ENCODE peak calls at places on chromosomes 16 and 17, in nine cellular contexts. W, D, A, H, O, K, F, J and B are unnamed samples.

GRCh38 chr16:24950275-24950674 is 64.9 kb downstream of the ARHGAP17 start:
- DNase-seq in H (no peak), O (no peak), K (peak), W (no peak), A (no peak), F (no peak), D (no peak), J (no peak), B (peak)

GRCh38 chr17:7011942-7012254 is 526 bp upstream of the RNASEK start:
- DNase-seq in K (no peak), F (no peak), O (no peak), A (no peak), H (no peak), J (no peak), D (no peak), W (no peak), B (no peak)

GRCh38 chr17:32755045-32755805 is 121.7 kb downstream of the MYO1D start:
- DNase-seq in K (peak), H (peak), J (no peak), O (no peak), D (no peak), W (no peak), F (peak), A (no peak), B (no peak)

GRCh38 chr16:66717112-66717675 is 20.7 kb upstream of the CMTM4 start:
- DNase-seq in K (peak), D (no peak), A (no peak), J (no peak), W (no peak), H (peak), O (no peak), F (no peak), B (peak)

GRCh38 chr16:49000594-49000993 is 281.0 kb downstream of the CBLN1 start:
- DNase-seq in K (no peak), A (no peak), W (peak), F (no peak), J (no peak), D (no peak), O (no peak), H (peak), B (no peak)

GRCh38 chr17:49995055-49995738 is at the start of gene DLX3:
- DNase-seq in D (peak), O (peak), W (peak), A (peak), J (no peak), K (peak), F (peak), H (no peak), B (peak)

GRCh38 chr16:25063865-25064264 is 47.7 kb upstream of the LCMT1 start:
- DNase-seq in F (no peak), K (peak), W (no peak), A (no peak), O (no peak), D (no peak), J (no peak), H (peak), B (peak)

GRCh38 chr16:56448005-56448404 is 3.1 kb downstream of the NUDT21 start:
- DNase-seq in K (no peak), D (no peak), W (no peak), A (no peak), O (no peak), J (no peak), H (no peak), F (no peak), B (no peak)

GRCh38 chr17:5329784-5330557 is 47.9 kb downstream of the RABEP1 start:
- DNase-seq in W (no peak), K (peak), A (no peak), F (no peak), O (no peak), J (no peak), D (peak), H (no peak), B (no peak)

GRCh38 chr16:65779196-65779595 is 587.3 kb upstream of the CDH5 start:
- DNase-seq in D (no peak), W (no peak), O (no peak), H (no peak), A (no peak), F (no peak), J (no peak), K (no peak), B (no peak)

GRCh38 chr17:81322271-81323082 is 27.4 kb upstream of the SLC38A10 start:
- DNase-seq in O (peak), W (peak), K (no peak), H (peak), A (no peak), J (no peak), F (peak), D (no peak), B (peak)

GRCh38 chr16:1379863-1380174 is 28.1 kb downstream of the GNPTG start:
- DNase-seq in J (no peak), H (peak), D (no peak), O (no peak), W (no peak), A (no peak), K (no peak), F (peak), B (no peak)

GRCh38 chr17:79938696-79939435 is 96.8 kb downstream of the TBC1D16 start:
- DNase-seq in W (no peak), K (no peak), J (no peak), A (no peak), H (no peak), F (no peak), O (no peak), D (no peak), B (no peak)

GRCh38 chr17:39404542-39405378 is 3.3 kb upstream of the FBXL20 start:
- DNase-seq in J (no peak), W (no peak), F (peak), K (peak), O (no peak), D (no peak), A (no peak), H (peak), B (peak)

GRCh38 chr16:64626771-64627170 is 495.1 kb downstream of the CDH11 start:
- DNase-seq in O (no peak), H (no peak), A (no peak), F (no peak), D (no peak), K (peak), J (no peak), W (no peak), B (no peak)

GRCh38 chr17:19753661-19754463 is 5.8 kb upstream of the ALDH3A1 start:
- DNase-seq in H (no peak), A (no peak), W (peak), J (no peak), F (peak), D (no peak), K (no peak), O (peak), B (peak)

GRCh38 chr16:50245417-50246298 is 20.7 kb upstream of the ADCY7 start:
- DNase-seq in H (peak), A (no peak), D (peak), F (peak), O (peak), K (peak), W (peak), J (peak), B (peak)

GRCh38 chr17:60535382-60536279 is 9.6 kb upstream of the APPBP2 start:
- DNase-seq in H (no peak), D (no peak), W (no peak), O (no peak), F (no peak), K (peak), J (no peak), A (no peak), B (no peak)

GRCh38 chr16:4172070-4172469 is 55.8 kb upstream of the ADCY9 start:
- DNase-seq in J (no peak), O (no peak), H (no peak), W (no peak), F (no peak), D (no peak), A (no peak), K (peak), B (no peak)

GRCh38 chr16:57906385-57907316 is 64.3 kb downstream of the CNGB1 start:
- DNase-seq in F (no peak), A (no peak), K (no peak), W (peak), D (no peak), J (no peak), H (peak), O (no peak), B (no peak)

GRCh38 chr17:34122529-34122928 is 132.6 kb upstream of the CCL2 start:
- DNase-seq in F (no peak), H (no peak), J (no peak), D (no peak), O (no peak), W (no peak), A (no peak), K (no peak), B (no peak)

GRCh38 chr16:4273858-4274291 is 1.1 kb upstream of the TFAP4 start:
- DNase-seq in A (peak), J (peak), W (peak), O (peak), K (peak), H (no peak), D (peak), F (peak), B (peak)

GRCh38 chr17:61867033-61867432 is 3.7 kb upstream of the BRIP1 start:
- DNase-seq in O (no peak), W (no peak), F (no peak), H (no peak), J (no peak), K (no peak), A (no peak), D (no peak), B (no peak)

GRCh38 chr17:61868074-61868473 is 4.7 kb upstream of the BRIP1 start:
- DNase-seq in D (no peak), K (no peak), F (no peak), H (no peak), A (no peak), O (no peak), W (no peak), J (no peak), B (no peak)

GRCh38 chr17:61863801-61864126 is 436 bp upstream of the BRIP1 start:
- DNase-seq in J (no peak), W (no peak), K (no peak), D (no peak), A (no peak), O (no peak), F (no peak), H (no peak), B (no peak)

GRCh38 chr17:61862105-61862574 is 1.2 kb downstream of the BRIP1 start:
- DNase-seq in H (no peak), F (no peak), W (no peak), O (no peak), A (no peak), K (peak), J (no peak), D (no peak), B (no peak)

GRCh38 chr17:61862975-61863800 is at the start of gene BRIP1:
- DNase-seq in J (peak), K (peak), F (peak), H (peak), A (peak), O (peak), W (peak), D (peak), B (peak)
- TF ChIP-seq POLR2A in J (no peak), K (peak), F (peak), H (peak), A (no peak), O (peak), W (no peak), D (peak), B (no peak)

DNA sequence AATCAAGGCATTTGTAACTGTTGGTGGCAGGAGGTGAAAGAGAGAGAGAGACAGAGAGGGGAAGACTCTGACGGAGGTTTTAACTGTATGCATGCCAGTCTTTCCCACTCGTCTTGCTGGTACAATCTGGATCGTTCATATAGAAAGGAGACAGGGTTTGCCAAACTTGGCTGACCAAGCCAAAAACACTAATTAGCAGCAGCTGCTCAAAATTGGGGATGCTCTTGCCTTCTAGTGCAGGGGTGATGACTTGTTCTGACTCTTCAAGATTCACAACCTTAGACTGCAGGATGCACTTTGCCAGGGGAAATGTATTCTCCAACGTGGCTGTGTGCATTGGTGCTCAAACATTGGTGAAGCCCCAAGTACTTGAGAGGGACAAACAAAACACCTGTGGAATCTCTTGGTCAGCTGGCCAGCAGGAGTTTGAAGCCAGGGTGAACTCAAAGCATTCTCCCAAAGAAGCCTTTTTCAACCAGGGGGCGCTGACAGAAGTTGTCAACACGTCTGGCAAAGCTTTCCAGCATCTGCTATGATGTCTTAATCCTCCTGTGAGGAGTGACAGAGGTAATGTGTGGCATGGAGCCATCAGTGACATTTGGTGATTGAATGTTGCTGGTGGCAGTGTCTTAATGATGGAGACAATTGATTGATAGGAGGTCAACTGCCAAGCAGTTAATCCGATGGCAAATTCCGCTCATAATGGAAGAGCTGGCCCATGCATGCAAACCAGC is 257.8 kb upstream of the HSBP1 start:
- DNase-seq in J (no peak), D (no peak), K (no peak), H (peak), W (peak), O (no peak), F (no peak), A (no peak), B (no peak)
- TF ChIP-seq POLR2A in J (no peak), D (no peak), K (no peak), H (no peak), W (no peak), O (no peak), F (no peak), A (no peak), B (no peak)

DNA sequence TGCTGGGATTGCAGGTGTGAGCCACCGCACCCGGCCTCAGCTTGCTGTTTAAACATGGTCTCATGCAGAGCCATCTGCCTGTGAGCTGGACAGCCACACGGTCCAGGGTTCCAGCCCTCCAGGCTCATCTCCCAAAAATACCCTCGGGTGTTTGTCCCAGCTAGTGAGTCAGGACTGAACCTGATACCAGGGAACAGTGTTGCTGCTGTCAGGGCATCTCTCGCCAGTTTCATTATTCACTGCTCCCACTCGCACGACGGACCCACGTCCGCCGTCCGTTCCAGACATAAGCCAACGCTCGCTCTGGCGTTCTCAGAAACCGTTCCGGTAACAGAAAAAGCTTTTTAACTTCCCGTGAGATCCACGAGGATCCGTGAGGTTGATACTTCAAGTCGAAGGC is 77.6 kb downstream of the NXN start:
- DNase-seq in F (no peak), D (no peak), O (no peak), J (no peak), A (no peak), H (no peak), K (peak), W (no peak), B (no peak)
- TF ChIP-seq POLR2A in F (no peak), D (no peak), O (no peak), J (no peak), A (no peak), H (no peak), K (no peak), W (no peak), B (no peak)

DNA sequence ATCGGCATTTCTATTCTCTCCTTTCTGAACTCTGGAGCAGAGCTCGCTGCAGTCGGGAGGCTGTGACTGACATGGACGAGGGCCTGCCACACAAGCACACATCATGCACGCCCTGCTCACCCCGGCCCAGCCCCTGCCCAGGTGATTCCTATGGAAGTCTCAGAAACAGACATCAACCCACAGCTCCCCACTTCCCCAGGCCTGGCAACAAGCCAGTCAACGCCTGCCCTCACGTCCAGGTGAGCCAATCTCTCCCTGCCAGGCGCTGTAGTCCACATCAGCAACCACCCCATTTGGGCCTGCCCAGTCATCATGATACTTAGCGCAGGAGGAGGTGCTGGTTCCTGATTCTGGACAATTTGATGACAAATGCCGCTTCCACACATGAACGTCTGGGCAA is 33.5 kb upstream of the GSG1L start:
- DNase-seq in F (no peak), O (no peak), A (no peak), W (no peak), K (no peak), J (peak), H (no peak), D (no peak), B (no peak)
- TF ChIP-seq POLR2A in F (no peak), O (no peak), A (no peak), W (no peak), K (no peak), J (no peak), H (no peak), D (no peak), B (no peak)

GRCh38 chr17:51144266-51145022 is 8.9 kb upstream of the NME1 start:
- DNase-seq in F (no peak), K (no peak), H (no peak), A (no peak), O (no peak), J (no peak), W (no peak), D (no peak), B (no peak)
- TF ChIP-seq POLR2A in F (no peak), K (no peak), H (no peak), A (no peak), O (no peak), J (no peak), W (no peak), D (no peak), B (no peak)

GRCh38 chr16:11635679-11636171 is 32.5 kb upstream of the SNN start:
- DNase-seq in W (no peak), H (no peak), O (no peak), J (no peak), A (no peak), F (no peak), D (no peak), K (no peak), B (no peak)

GRCh38 chr16:11639008-11639562 is 29.2 kb upstream of the SNN start:
- DNase-seq in A (no peak), W (no peak), K (no peak), D (no peak), J (no peak), H (no peak), F (no peak), O (no peak), B (no peak)

GRCh38 chr16:11637320-11637719 is 30.9 kb upstream of the SNN start:
- DNase-seq in D (no peak), H (no peak), F (no peak), K (no peak), O (no peak), W (no peak), A (no peak), J (no peak), B (no peak)

GRCh38 chr16:11636172-11636721 is 32.0 kb upstream of the SNN start:
- DNase-seq in H (peak), F (no peak), W (peak), O (peak), D (no peak), J (no peak), K (no peak), A (no peak), B (no peak)

GRCh38 chr16:11639925-11640899 is 28.0 kb upstream of the SNN start:
- DNase-seq in F (peak), A (peak), D (no peak), W (peak), K (peak), J (peak), O (peak), H (peak), B (peak)
- TF ChIP-seq POLR2A in F (peak), A (peak), D (peak), W (no peak), K (peak), J (no peak), O (peak), H (no peak), B (peak)

DNA sequence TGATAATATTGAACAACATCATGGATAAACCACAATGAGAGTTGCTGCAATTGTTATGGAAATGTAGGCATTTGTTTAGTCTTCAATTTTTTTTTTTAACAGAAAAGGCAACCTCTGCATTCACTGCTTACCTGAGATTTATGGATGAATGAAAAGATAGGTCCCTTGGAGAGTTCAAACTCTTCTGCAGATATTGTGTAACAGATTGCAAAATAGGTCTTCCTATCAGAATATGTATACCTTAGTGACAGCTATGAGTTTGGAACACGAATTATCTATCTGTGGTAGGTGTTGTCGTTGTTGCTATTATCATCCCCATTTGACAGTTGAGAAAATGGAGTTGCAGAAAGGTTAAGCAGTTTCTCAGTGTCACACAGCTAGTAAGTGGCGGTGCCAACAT is 1.2 kb upstream of the KCNJ16 start:
- DNase-seq in K (no peak), J (no peak), A (no peak), F (no peak), H (no peak), D (no peak), O (no peak), W (no peak), B (no peak)
- TF ChIP-seq POLR2A in K (no peak), J (no peak), A (no peak), F (no peak), H (no peak), D (no peak), O (no peak), W (no peak), B (no peak)

GRCh38 chr16:73601911-73602310 is 554.0 kb upstream of the ZFHX3 start:
- DNase-seq in D (no peak), F (no peak), K (no peak), W (no peak), A (no peak), J (no peak), H (no peak), O (no peak), B (no peak)

GRCh38 chr16:73605309-73605708 is 557.4 kb upstream of the ZFHX3 start:
- DNase-seq in W (no peak), H (no peak), K (no peak), A (no peak), J (no peak), F (no peak), D (no peak), O (no peak), B (no peak)

DNA sequence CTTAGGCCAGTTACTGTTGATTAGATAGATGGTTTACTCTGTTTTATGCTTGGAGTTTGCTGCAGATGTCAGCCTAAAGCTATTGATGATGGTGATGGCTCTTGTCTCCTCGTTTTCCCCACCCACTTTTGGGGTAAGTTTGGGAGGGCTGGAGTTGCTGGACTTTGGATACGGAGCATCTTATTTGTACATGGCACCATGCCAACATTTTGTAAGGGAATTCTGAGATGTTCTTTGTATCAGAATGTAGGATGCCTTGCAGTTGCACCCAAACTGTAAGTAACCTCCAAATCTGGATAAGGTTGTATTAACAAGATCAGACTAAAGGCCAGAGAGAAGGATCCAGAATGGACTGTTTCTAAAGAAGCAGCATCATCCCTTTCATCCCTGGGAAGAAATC is 551.9 kb upstream of the ZFHX3 start:
- DNase-seq in F (no peak), A (no peak), W (no peak), O (no peak), J (no peak), K (no peak), D (no peak), H (no peak), B (no peak)
- TF ChIP-seq POLR2A in F (no peak), A (no peak), W (no peak), O (no peak), J (no peak), K (no peak), D (no peak), H (no peak), B (no peak)